ENCODE peak calls at places on chromosomes 2 and 18, in nine cellular contexts. One of them, this sample, is unnamed.

GRCh38 chr2:109384308-109385271 is 229.2 kb downstream of the SEPTIN10 start:
- DNase-seq in AG04449: no peak
- DNase-seq in upper lobe of right lung: peak
- DNase-seq in heart left ventricle: peak
- DNase-seq in astrocyte of the spinal cord: no peak
- DNase-seq in transverse colon: no peak
- DNase-seq in nephron progenitor cell: no peak
- DNase-seq in left lung: peak
- DNase-seq in LNCaP clone FGC: no peak
- DNase-seq in this sample: no peak

GRCh38 chr18:57660961-57661360 is 39.3 kb upstream of the NARS1 start:
- DNase-seq in left lung: no peak
- DNase-seq in upper lobe of right lung: no peak
- DNase-seq in heart left ventricle: no peak
- DNase-seq in nephron progenitor cell: no peak
- DNase-seq in transverse colon: no peak
- DNase-seq in astrocyte of the spinal cord: peak
- DNase-seq in LNCaP clone FGC: no peak
- DNase-seq in AG04449: peak
- DNase-seq in this sample: peak

GRCh38 chr2:148900350-148900749 is 25.3 kb downstream of the KIF5C start:
- DNase-seq in AG04449: no peak
- DNase-seq in nephron progenitor cell: no peak
- DNase-seq in upper lobe of right lung: no peak
- DNase-seq in transverse colon: no peak
- DNase-seq in LNCaP clone FGC: no peak
- DNase-seq in heart left ventricle: no peak
- DNase-seq in left lung: no peak
- DNase-seq in astrocyte of the spinal cord: no peak
- DNase-seq in this sample: no peak

GRCh38 chr2:20473128-20473527 is 26.3 kb downstream of the RHOB start:
- DNase-seq in transverse colon: no peak
- DNase-seq in astrocyte of the spinal cord: no peak
- DNase-seq in upper lobe of right lung: peak
- DNase-seq in nephron progenitor cell: no peak
- DNase-seq in AG04449: no peak
- DNase-seq in LNCaP clone FGC: no peak
- DNase-seq in left lung: no peak
- DNase-seq in heart left ventricle: no peak
- DNase-seq in this sample: no peak

GRCh38 chr18:76565238-76566173 is 70.5 kb upstream of the ZNF516 start:
- DNase-seq in heart left ventricle: peak
- DNase-seq in left lung: no peak
- DNase-seq in nephron progenitor cell: peak
- DNase-seq in LNCaP clone FGC: peak
- DNase-seq in AG04449: peak
- DNase-seq in upper lobe of right lung: peak
- DNase-seq in transverse colon: peak
- DNase-seq in astrocyte of the spinal cord: peak
- DNase-seq in this sample: peak

GRCh38 chr2:96499061-96499960 is 5.8 kb downstream of the NEURL3 start:
- DNase-seq in left lung: no peak
- DNase-seq in upper lobe of right lung: no peak
- DNase-seq in transverse colon: no peak
- DNase-seq in nephron progenitor cell: no peak
- DNase-seq in heart left ventricle: no peak
- DNase-seq in LNCaP clone FGC: no peak
- DNase-seq in astrocyte of the spinal cord: no peak
- DNase-seq in AG04449: no peak
- DNase-seq in this sample: no peak

GRCh38 chr18:61635901-61636528 is 256.8 kb downstream of the RNF152 start:
- DNase-seq in upper lobe of right lung: peak
- DNase-seq in LNCaP clone FGC: no peak
- DNase-seq in astrocyte of the spinal cord: peak
- DNase-seq in left lung: peak
- DNase-seq in nephron progenitor cell: peak
- DNase-seq in heart left ventricle: peak
- DNase-seq in AG04449: peak
- DNase-seq in transverse colon: peak
- DNase-seq in this sample: peak

GRCh38 chr2:43105586-43106562 is 120.5 kb downstream of the ZFP36L2 start:
- DNase-seq in AG04449: no peak
- DNase-seq in nephron progenitor cell: no peak
- DNase-seq in left lung: no peak
- DNase-seq in heart left ventricle: peak
- DNase-seq in astrocyte of the spinal cord: no peak
- DNase-seq in upper lobe of right lung: no peak
- DNase-seq in LNCaP clone FGC: no peak
- DNase-seq in transverse colon: peak
- DNase-seq in this sample: no peak

GRCh38 chr2:20925265-20925889 is 102.5 kb upstream of the LDAH start:
- DNase-seq in LNCaP clone FGC: no peak
- DNase-seq in nephron progenitor cell: peak
- DNase-seq in upper lobe of right lung: no peak
- DNase-seq in transverse colon: no peak
- DNase-seq in astrocyte of the spinal cord: no peak
- DNase-seq in left lung: no peak
- DNase-seq in AG04449: no peak
- DNase-seq in heart left ventricle: no peak
- DNase-seq in this sample: no peak

GRCh38 chr2:223465793-223466192 is 136.4 kb downstream of the SCG2 start:
- DNase-seq in transverse colon: peak
- DNase-seq in left lung: no peak
- DNase-seq in LNCaP clone FGC: no peak
- DNase-seq in AG04449: peak
- DNase-seq in upper lobe of right lung: peak
- DNase-seq in heart left ventricle: peak
- DNase-seq in astrocyte of the spinal cord: peak
- DNase-seq in nephron progenitor cell: no peak
- DNase-seq in this sample: peak

GRCh38 chr18:40670991-40671390 is 1284.0 kb upstream of the PIK3C3 start:
- DNase-seq in heart left ventricle: no peak
- DNase-seq in transverse colon: no peak
- DNase-seq in LNCaP clone FGC: no peak
- DNase-seq in upper lobe of right lung: no peak
- DNase-seq in astrocyte of the spinal cord: no peak
- DNase-seq in nephron progenitor cell: no peak
- DNase-seq in AG04449: no peak
- DNase-seq in left lung: no peak
- DNase-seq in this sample: no peak

GRCh38 chr2:229344151-229344551 is 73.1 kb upstream of the PID1 start:
- DNase-seq in LNCaP clone FGC: no peak
- DNase-seq in nephron progenitor cell: no peak
- DNase-seq in left lung: no peak
- DNase-seq in upper lobe of right lung: no peak
- DNase-seq in astrocyte of the spinal cord: peak
- DNase-seq in heart left ventricle: no peak
- DNase-seq in AG04449: no peak
- DNase-seq in transverse colon: no peak
- DNase-seq in this sample: peak

GRCh38 chr2:240595381-240596079 is 9.0 kb downstream of the CAPN10 start:
- DNase-seq in upper lobe of right lung: peak
- DNase-seq in astrocyte of the spinal cord: no peak
- DNase-seq in nephron progenitor cell: peak
- DNase-seq in heart left ventricle: no peak
- DNase-seq in transverse colon: peak
- DNase-seq in left lung: no peak
- DNase-seq in AG04449: no peak
- DNase-seq in LNCaP clone FGC: no peak
- DNase-seq in this sample: no peak

GRCh38 chr2:127771756-127772155 is 39.2 kb downstream of the WDR33 start:
- DNase-seq in astrocyte of the spinal cord: peak
- DNase-seq in AG04449: no peak
- DNase-seq in upper lobe of right lung: no peak
- DNase-seq in left lung: no peak
- DNase-seq in heart left ventricle: no peak
- DNase-seq in LNCaP clone FGC: no peak
- DNase-seq in transverse colon: no peak
- DNase-seq in nephron progenitor cell: no peak
- DNase-seq in this sample: peak

GRCh38 chr2:204749319-204749718 is 204.0 kb downstream of the PARD3B start:
- DNase-seq in LNCaP clone FGC: no peak
- DNase-seq in astrocyte of the spinal cord: peak
- DNase-seq in AG04449: peak
- DNase-seq in transverse colon: no peak
- DNase-seq in nephron progenitor cell: no peak
- DNase-seq in left lung: no peak
- DNase-seq in heart left ventricle: no peak
- DNase-seq in upper lobe of right lung: no peak
- DNase-seq in this sample: peak

GRCh38 chr2:9799011-9799596 is 44.2 kb upstream of the TAF1B start:
- DNase-seq in nephron progenitor cell: no peak
- DNase-seq in AG04449: no peak
- DNase-seq in astrocyte of the spinal cord: no peak
- DNase-seq in left lung: peak
- DNase-seq in heart left ventricle: no peak
- DNase-seq in upper lobe of right lung: no peak
- DNase-seq in transverse colon: no peak
- DNase-seq in LNCaP clone FGC: no peak
- DNase-seq in this sample: no peak

GRCh38 chr2:44110444-44110843 is 58.2 kb upstream of the PPM1B start:
- DNase-seq in left lung: no peak
- DNase-seq in heart left ventricle: no peak
- DNase-seq in LNCaP clone FGC: no peak
- DNase-seq in nephron progenitor cell: no peak
- DNase-seq in AG04449: no peak
- DNase-seq in astrocyte of the spinal cord: no peak
- DNase-seq in transverse colon: no peak
- DNase-seq in upper lobe of right lung: no peak
- DNase-seq in this sample: no peak

GRCh38 chr18:23929362-23929940 is 85.1 kb upstream of the TTC39C start:
- DNase-seq in heart left ventricle: no peak
- DNase-seq in nephron progenitor cell: no peak
- DNase-seq in left lung: no peak
- DNase-seq in AG04449: no peak
- DNase-seq in astrocyte of the spinal cord: no peak
- DNase-seq in upper lobe of right lung: no peak
- DNase-seq in LNCaP clone FGC: no peak
- DNase-seq in transverse colon: no peak
- DNase-seq in this sample: no peak

GRCh38 chr18:49018961-49019445 is 68.2 kb upstream of the SMAD7 start:
- DNase-seq in nephron progenitor cell: no peak
- DNase-seq in upper lobe of right lung: peak
- DNase-seq in LNCaP clone FGC: no peak
- DNase-seq in AG04449: no peak
- DNase-seq in heart left ventricle: no peak
- DNase-seq in astrocyte of the spinal cord: no peak
- DNase-seq in transverse colon: peak
- DNase-seq in left lung: no peak
- DNase-seq in this sample: no peak

GRCh38 chr2:241413929-241414580 is 58.0 kb downstream of the FARP2 start:
- DNase-seq in upper lobe of right lung: no peak
- DNase-seq in heart left ventricle: no peak
- DNase-seq in left lung: no peak
- DNase-seq in astrocyte of the spinal cord: peak
- DNase-seq in nephron progenitor cell: no peak
- DNase-seq in LNCaP clone FGC: no peak
- DNase-seq in AG04449: no peak
- DNase-seq in transverse colon: no peak
- DNase-seq in this sample: no peak

GRCh38 chr18:79396431-79397287 is 929 bp downstream of the NFATC1 start:
- DNase-seq in transverse colon: peak
- DNase-seq in heart left ventricle: peak
- DNase-seq in LNCaP clone FGC: no peak
- DNase-seq in nephron progenitor cell: peak
- DNase-seq in left lung: peak
- DNase-seq in astrocyte of the spinal cord: peak
- DNase-seq in upper lobe of right lung: peak
- DNase-seq in AG04449: no peak
- DNase-seq in this sample: no peak

GRCh38 chr18:62566818-62567217 is 44.0 kb downstream of the ZCCHC2 start:
- DNase-seq in heart left ventricle: no peak
- DNase-seq in upper lobe of right lung: no peak
- DNase-seq in LNCaP clone FGC: no peak
- DNase-seq in nephron progenitor cell: no peak
- DNase-seq in AG04449: no peak
- DNase-seq in transverse colon: no peak
- DNase-seq in astrocyte of the spinal cord: no peak
- DNase-seq in left lung: no peak
- DNase-seq in this sample: no peak

GRCh38 chr2:112936927-112937232 is 25.9 kb downstream of the IL37 start:
- DNase-seq in LNCaP clone FGC: no peak
- DNase-seq in AG04449: no peak
- DNase-seq in upper lobe of right lung: no peak
- DNase-seq in heart left ventricle: no peak
- DNase-seq in astrocyte of the spinal cord: no peak
- DNase-seq in left lung: no peak
- DNase-seq in nephron progenitor cell: no peak
- DNase-seq in transverse colon: no peak
- DNase-seq in this sample: no peak

GRCh38 chr2:239193925-239194687 is 206.7 kb downstream of the HDAC4 start:
- DNase-seq in transverse colon: no peak
- DNase-seq in astrocyte of the spinal cord: no peak
- DNase-seq in upper lobe of right lung: peak
- DNase-seq in heart left ventricle: peak
- DNase-seq in LNCaP clone FGC: no peak
- DNase-seq in left lung: peak
- DNase-seq in AG04449: no peak
- DNase-seq in nephron progenitor cell: no peak
- DNase-seq in this sample: no peak
- TF ChIP-seq CTCF in transverse colon: no peak
- TF ChIP-seq CTCF in astrocyte of the spinal cord: peak
- TF ChIP-seq CTCF in upper lobe of right lung: no peak
- TF ChIP-seq CTCF in heart left ventricle: no peak
- TF ChIP-seq CTCF in LNCaP clone FGC: peak
- TF ChIP-seq CTCF in left lung: no peak
- TF ChIP-seq CTCF in AG04449: peak
- TF ChIP-seq CTCF in nephron progenitor cell: no peak
- TF ChIP-seq CTCF in this sample: peak

GRCh38 chr2:170716851-170717598 is 1.9 kb downstream of the SP5 start:
- DNase-seq in transverse colon: peak
- DNase-seq in astrocyte of the spinal cord: peak
- DNase-seq in left lung: peak
- DNase-seq in AG04449: no peak
- DNase-seq in upper lobe of right lung: peak
- DNase-seq in heart left ventricle: peak
- DNase-seq in nephron progenitor cell: peak
- DNase-seq in LNCaP clone FGC: no peak
- DNase-seq in this sample: no peak
- TF ChIP-seq CTCF in transverse colon: peak
- TF ChIP-seq CTCF in astrocyte of the spinal cord: peak
- TF ChIP-seq CTCF in left lung: peak
- TF ChIP-seq CTCF in AG04449: peak
- TF ChIP-seq CTCF in upper lobe of right lung: peak
- TF ChIP-seq CTCF in heart left ventricle: peak
- TF ChIP-seq CTCF in nephron progenitor cell: peak
- TF ChIP-seq CTCF in LNCaP clone FGC: no peak
- TF ChIP-seq CTCF in this sample: no peak

GRCh38 chr2:56185582-56186046 is 1.8 kb downstream of the CCDC85A start:
- DNase-seq in nephron progenitor cell: peak
- DNase-seq in LNCaP clone FGC: no peak
- DNase-seq in AG04449: no peak
- DNase-seq in left lung: peak
- DNase-seq in astrocyte of the spinal cord: peak
- DNase-seq in upper lobe of right lung: peak
- DNase-seq in heart left ventricle: peak
- DNase-seq in transverse colon: no peak
- DNase-seq in this sample: peak
- TF ChIP-seq CTCF in nephron progenitor cell: no peak
- TF ChIP-seq CTCF in LNCaP clone FGC: no peak
- TF ChIP-seq CTCF in AG04449: peak
- TF ChIP-seq CTCF in left lung: peak
- TF ChIP-seq CTCF in astrocyte of the spinal cord: no peak
- TF ChIP-seq CTCF in upper lobe of right lung: peak
- TF ChIP-seq CTCF in heart left ventricle: peak
- TF ChIP-seq CTCF in transverse colon: no peak
- TF ChIP-seq CTCF in this sample: peak

GRCh38 chr18:63824220-63824525 is 49.0 kb downstream of the SERPINB7 start:
- DNase-seq in LNCaP clone FGC: no peak
- DNase-seq in upper lobe of right lung: no peak
- DNase-seq in AG04449: no peak
- DNase-seq in nephron progenitor cell: no peak
- DNase-seq in astrocyte of the spinal cord: no peak
- DNase-seq in left lung: no peak
- DNase-seq in transverse colon: no peak
- DNase-seq in heart left ventricle: no peak
- DNase-seq in this sample: no peak
- TF ChIP-seq CTCF in LNCaP clone FGC: no peak
- TF ChIP-seq CTCF in upper lobe of right lung: no peak
- TF ChIP-seq CTCF in AG04449: no peak
- TF ChIP-seq CTCF in nephron progenitor cell: no peak
- TF ChIP-seq CTCF in astrocyte of the spinal cord: no peak
- TF ChIP-seq CTCF in left lung: no peak
- TF ChIP-seq CTCF in transverse colon: no peak
- TF ChIP-seq CTCF in heart left ventricle: no peak
- TF ChIP-seq CTCF in this sample: peak

This sample was measured in HFFc6.